ENCODE peak calls at places on chromosomes 12 and 14, in ten cellular contexts. W is activated naive CD4-positive, alpha-beta T cell; R is hypothalamus; Q is HTR-8/SVneo; A is non-pigmented ciliary epithelial cell; M is cerebellar nuclear complex; U is heart left ventricle; K is MCF 10A; N is T-cell; V is NCI-H526. O is an unnamed sample.

GRCh38 chr12:41510470-41510869 is 322.4 kb downstream of the PDZRN4 start:
- DNase-seq in W (no peak), R (no peak), Q (no peak), A (no peak), M (no peak), U (no peak), K (no peak), N (no peak), V (no peak), O (no peak)

GRCh38 chr14:67405771-67406170 is 6.2 kb downstream of the PLEK2 start:
- DNase-seq in W (no peak), R (no peak), Q (no peak), A (no peak), M (no peak), U (no peak), K (no peak), N (no peak), V (no peak), O (no peak)

GRCh38 chr14:37090026-37090425 is 82.4 kb downstream of the SLC25A21 start:
- DNase-seq in W (no peak), R (no peak), Q (no peak), A (no peak), M (no peak), U (no peak), K (no peak), N (no peak), V (no peak), O (no peak)

GRCh38 chr12:106140223-106140986 is 1.7 kb upstream of the NUAK1 start:
- DNase-seq in W (no peak), R (no peak), Q (no peak), A (no peak), M (no peak), U (peak; percentile 50), K (no peak), N (no peak), V (no peak), O (no peak)

GRCh38 chr12:1977109-1977508 is 27.1 kb downstream of the DCP1B start:
- DNase-seq in W (no peak), R (no peak), Q (no peak), A (no peak), M (no peak), U (no peak), K (no peak), N (no peak), V (no peak), O (no peak)

GRCh38 chr12:121774968-121775474 is 18.5 kb downstream of the RHOF start:
- DNase-seq in W (no peak), R (no peak), Q (no peak), A (no peak), M (no peak), U (no peak), K (no peak), N (no peak), V (no peak), O (no peak)

GRCh38 chr12:67515679-67516363 is 132.7 kb upstream of the DYRK2 start:
- DNase-seq in W (peak; percentile 9), R (no peak), Q (no peak), A (no peak), M (no peak), U (peak; percentile 35), K (no peak), N (peak; percentile 46), V (peak; percentile 81), O (no peak)

GRCh38 chr12:91804533-91804932 is 341.1 kb downstream of the BTG1 start:
- DNase-seq in W (no peak), R (no peak), Q (no peak), A (no peak), M (no peak), U (no peak), K (peak; percentile 27), N (no peak), V (no peak), O (no peak)

GRCh38 chr14:70648374-70648773 is 6.7 kb downstream of the TTC9 start:
- DNase-seq in W (no peak), R (no peak), Q (no peak), A (no peak), M (no peak), U (peak; percentile 52), K (no peak), N (no peak), V (no peak), O (no peak)

GRCh38 chr12:51908876-51909592 is 1.7 kb downstream of the ACVRL1 start:
- DNase-seq in W (no peak), R (no peak), Q (no peak), A (no peak), M (no peak), U (peak; percentile 26), K (no peak), N (no peak), V (no peak), O (no peak)

GRCh38 chr12:64611430-64612286 is 1.4 kb downstream of the RASSF3 start:
- DNase-seq in W (no peak), R (no peak), Q (no peak), A (no peak), M (no peak), U (peak; percentile 63), K (peak; percentile 60), N (peak; percentile 30), V (peak; percentile 46), O (no peak)

GRCh38 chr12:71460850-71461609 is 21.4 kb downstream of the LGR5 start:
- DNase-seq in W (no peak), R (no peak), Q (no peak), A (no peak), M (no peak), U (no peak), K (no peak), N (no peak), V (no peak), O (no peak)

GRCh38 chr14:46322076-46322475 is 329.5 kb downstream of the RPL10L start:
- DNase-seq in W (no peak), R (no peak), Q (no peak), A (no peak), M (no peak), U (no peak), K (no peak), N (no peak), V (no peak), O (no peak)